ENCODE peak calls at places on chromosomes 4 and X, in seven cellular contexts. A is astrocyte, O is colonic mucosa, T is brain microvascular endothelial cell, E is fibroblast of pulmonary artery, R is HCT116, K is fibroblast of lung. V is an unnamed sample.

GRCh38 chr4:76781698-76782595 is 116.0 kb downstream of the SOWAHB start:
- DNase-seq in T (peak; percentile 97), K (peak; percentile 95), R (peak; percentile 80), A (peak; percentile 99), E (peak; percentile 88), O (no peak), V (no peak)

GRCh38 chr4:31328921-31329320 is 608.8 kb downstream of the PCDH7 start:
- DNase-seq in T (no peak), E (peak; percentile 10), A (no peak), O (no peak), R (no peak), K (peak; percentile 82), V (no peak)

GRCh38 chr4:36385951-36386561 is 104.6 kb downstream of the DTHD1 start:
- DNase-seq in A (no peak), E (no peak), T (no peak), K (no peak), R (no peak), O (no peak), V (no peak)

GRCh38 chr4:2796261-2797187 is 3.6 kb downstream of the SH3BP2 start:
- DNase-seq in E (no peak), R (no peak), T (no peak), K (peak; percentile 47), A (peak; percentile 46), O (peak; percentile 90), V (peak; percentile 35)

GRCh38 chr4:957231-957580 is 16.2 kb downstream of the DGKQ start:
- DNase-seq in A (no peak), T (no peak), E (no peak), R (no peak), K (no peak), O (no peak), V (no peak)

GRCh38 chrX:39261446-39262147 is 460.3 kb downstream of the MID1IP1 start:
- DNase-seq in T (peak; percentile 27), K (peak; percentile 25), E (peak; percentile 44), A (peak; percentile 63), R (peak; percentile 8), O (no peak), V (no peak)

GRCh38 chr4:3801931-3802550 is 35.9 kb downstream of the ADRA2C start:
- DNase-seq in E (no peak), T (no peak), K (no peak), O (no peak), A (no peak), R (no peak), V (no peak)

GRCh38 chr4:1297456-1298325 is 8.0 kb downstream of the MAEA start:
- DNase-seq in E (no peak), T (no peak), A (no peak), R (no peak), O (no peak), K (no peak), V (no peak)

GRCh38 chrX:29687687-29688086 is 527.7 kb upstream of the MAGEB2 start:
- DNase-seq in O (no peak), R (no peak), A (peak; percentile 57), K (peak; percentile 71), E (peak; percentile 61), T (peak; percentile 51), V (no peak)

GRCh38 chr4:53450773-53451172 is 73.3 kb downstream of the FIP1L1 start:
- DNase-seq in T (peak; percentile 11), A (peak; percentile 10), K (no peak), O (no peak), R (no peak), E (peak; percentile 18), V (no peak)

GRCh38 chr4:38237139-38237538 is 276.9 kb downstream of the PTTG2 start:
- DNase-seq in O (no peak), A (peak; percentile 74), K (peak; percentile 45), R (no peak), E (peak; percentile 81), T (peak; percentile 21), V (no peak)

GRCh38 chr4:110787781-110788180 is 164.9 kb upstream of the PITX2 start:
- DNase-seq in T (no peak), O (no peak), E (no peak), K (no peak), R (no peak), A (no peak), V (no peak)

GRCh38 chrX:30865020-30865419 is 24.0 kb downstream of the TAB3 start:
- DNase-seq in A (no peak), R (no peak), E (peak; percentile 3), K (no peak), T (no peak), O (no peak), V (no peak)

GRCh38 chrX:154020500-154021115 is 906 bp upstream of the IRAK1 start:
- DNase-seq in R (no peak), A (no peak), K (no peak), O (no peak), T (no peak), E (no peak), V (no peak)

GRCh38 chr4:1767058-1767769 is 25.9 kb upstream of the FGFR3 start:
- DNase-seq in E (peak; percentile 15), A (no peak), K (peak; percentile 27), R (no peak), T (no peak), O (no peak), V (no peak)

GRCh38 chr4:186342582-186342981 is 76.6 kb downstream of the F11 start:
- DNase-seq in T (no peak), O (no peak), E (no peak), K (no peak), R (no peak), A (no peak), V (no peak)

GRCh38 chr4:176002007-176002623 is 63.5 kb upstream of the WDR17 start:
- DNase-seq in A (peak; percentile 12), O (peak; percentile 18), K (peak; percentile 7), R (peak; percentile 18), E (peak; percentile 1), T (no peak), V (no peak)

GRCh38 chr4:17103231-17103630 is 204.8 kb upstream of the LDB2 start:
- DNase-seq in E (peak; percentile 35), T (peak; percentile 64), A (peak; percentile 96), O (no peak), R (no peak), K (peak; percentile 60), V (no peak)

GRCh38 chrX:2523911-2524310 is 23.1 kb upstream of the DHRSX start:
- DNase-seq in K (no peak), R (no peak), E (no peak), T (no peak), A (no peak), O (no peak), V (no peak)

GRCh38 chrX:7985568-7985967 is 58.4 kb upstream of the PNPLA4 start:
- DNase-seq in T (no peak), R (no peak), O (no peak), A (peak; percentile 64), K (no peak), E (no peak), V (no peak)

GRCh38 chr4:92520563-92520962 is 216.8 kb downstream of the GRID2 start:
- DNase-seq in K (no peak), R (no peak), A (no peak), O (no peak), E (no peak), T (no peak), V (no peak)

GRCh38 chr4:146389561-146389960 is 132.2 kb downstream of the SLC10A7 start:
- DNase-seq in E (no peak), R (no peak), A (no peak), K (no peak), T (no peak), O (no peak), V (no peak)

GRCh38 chr4:178081931-178082330 is 639.7 kb upstream of the AGA start:
- DNase-seq in O (no peak), K (no peak), R (no peak), E (no peak), T (no peak), A (no peak), V (no peak)

GRCh38 chr4:178083968-178084367 is 641.7 kb upstream of the AGA start:
- DNase-seq in O (no peak), T (no peak), K (no peak), A (no peak), E (no peak), R (no peak), V (no peak)

GRCh38 chr4:178090640-178091411 is 648.6 kb upstream of the AGA start:
- DNase-seq in A (no peak), R (no peak), E (no peak), O (no peak), T (no peak), K (no peak), V (no peak)

GRCh38 chr4:178086324-178086723 is 644.1 kb upstream of the AGA start:
- DNase-seq in A (no peak), R (peak; percentile 18), T (no peak), O (no peak), K (peak; percentile 0), E (no peak), V (no peak)
- TF ChIP-seq CTCF in A (no peak), R (peak; percentile 17), T (no peak), O (no peak), K (peak; percentile 6), E (no peak), V (peak; percentile 65)

GRCh38 chrX:151384807-151385206 is 12.2 kb upstream of the VMA21 start:
- DNase-seq in K (no peak), R (no peak), O (no peak), E (no peak), A (no peak), T (no peak), V (no peak)
- H3K4me3 ChIP-seq in K (no peak overlapping the region), R (no peak overlapping the region), O (no peak overlapping the region), E (no peak overlapping the region), A (no peak overlapping the region), T (no peak overlapping the region), V (no peak overlapping the region)

DNA sequence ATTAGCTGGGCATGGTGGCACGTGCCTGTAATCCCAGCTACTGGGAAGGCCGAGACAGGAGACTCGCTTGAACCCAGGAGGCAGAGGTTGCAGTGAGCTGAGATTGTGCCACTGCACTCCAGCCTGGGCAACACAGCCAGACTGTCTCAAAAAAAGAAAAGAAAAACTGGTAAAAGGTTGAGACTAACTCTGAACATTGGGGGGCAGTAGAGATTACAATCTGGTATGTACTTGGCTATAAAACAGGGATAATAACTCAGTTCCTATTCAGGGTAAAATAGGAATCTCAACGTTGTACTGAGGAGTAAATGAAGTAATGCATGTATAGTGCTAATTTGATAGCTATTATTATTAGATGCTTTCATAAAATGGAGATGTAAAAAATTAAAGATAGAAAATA is 12.5 kb upstream of the KLF8 start:
- DNase-seq in O (no peak), R (peak; percentile 12), T (no peak), E (no peak), A (no peak), K (peak; percentile 4), V (no peak)
- TF ChIP-seq CTCF in O (no peak), R (peak; percentile 13), T (no peak), E (no peak), A (no peak), K (peak; percentile 16), V (no peak)

DNA sequence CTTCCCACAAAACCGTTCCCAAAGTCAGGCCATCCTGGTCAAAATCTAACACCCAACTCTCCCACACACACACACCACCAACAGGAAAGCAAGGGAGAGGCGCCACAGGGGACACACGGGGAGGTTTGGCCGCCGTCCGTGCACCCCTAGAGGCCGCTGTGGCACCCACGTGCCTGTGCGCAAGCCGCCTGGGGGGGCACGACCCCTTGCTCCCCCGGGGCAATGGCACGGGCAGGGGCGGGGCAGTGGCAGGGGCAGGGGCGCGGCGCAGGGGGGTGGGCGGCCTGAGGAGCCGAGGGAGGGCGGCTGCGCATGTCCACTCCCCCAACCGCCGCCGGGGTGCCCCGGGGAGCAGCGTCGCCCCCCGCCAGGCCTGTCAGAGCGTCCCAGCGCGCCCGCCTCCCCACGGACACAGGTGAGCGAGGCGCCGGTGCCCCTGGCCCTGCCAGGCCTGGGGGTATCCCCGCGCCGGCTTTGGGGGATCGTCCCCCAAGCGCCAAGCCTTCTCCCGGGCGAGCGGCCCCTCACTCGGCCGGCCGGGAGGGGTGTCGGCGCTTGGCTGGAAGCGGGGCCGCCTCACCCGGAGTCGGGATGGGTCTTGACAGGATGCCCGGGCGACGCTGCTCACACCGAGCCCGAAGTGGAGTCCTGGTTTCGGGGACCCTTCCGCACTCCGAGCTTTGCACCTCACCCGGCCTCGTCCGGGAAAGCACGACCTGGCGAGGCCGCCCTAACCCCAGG is at the start of gene ERAS:
- DNase-seq in O (no peak), E (no peak), R (no peak), A (no peak), T (no peak), K (no peak), V (no peak)
- H3K4me3 ChIP-seq in O (no peak within 1 kb of the TSS), E (no peak within 1 kb of the TSS), R (no peak within 1 kb of the TSS), A (no peak within 1 kb of the TSS), T (no peak within 1 kb of the TSS), K (no peak within 1 kb of the TSS), V (no peak within 1 kb of the TSS)